ENCODE peak calls at places on chromosomes 11 and 22, in eight cellular contexts. One of them, this sample, is unnamed.

GRCh38 chr11:130831506-130832385 is 84.5 kb downstream of the SNX19 start:
- DNase-seq in spleen: no peak
- DNase-seq in left ventricle myocardium inferior: no peak
- DNase-seq in HAP-1: no peak
- DNase-seq in CD4-positive, CD25-positive, alpha-beta regulatory T cell: no peak
- DNase-seq in mesendoderm: peak; percentile 38
- DNase-seq in NT2/D1: no peak
- DNase-seq in Karpas-422: no peak
- DNase-seq in this sample: no peak

GRCh38 chr22:46381731-46382130 is 46.2 kb downstream of the TRMU start:
- DNase-seq in spleen: no peak
- DNase-seq in left ventricle myocardium inferior: no peak
- DNase-seq in mesendoderm: no peak
- DNase-seq in NT2/D1: no peak
- DNase-seq in CD4-positive, CD25-positive, alpha-beta regulatory T cell: no peak
- DNase-seq in HAP-1: no peak
- DNase-seq in Karpas-422: no peak
- DNase-seq in this sample: no peak

GRCh38 chr11:102168483-102168882 is 58.2 kb downstream of the YAP1 start:
- DNase-seq in Karpas-422: no peak
- DNase-seq in NT2/D1: no peak
- DNase-seq in spleen: no peak
- DNase-seq in HAP-1: no peak
- DNase-seq in left ventricle myocardium inferior: no peak
- DNase-seq in mesendoderm: peak; percentile 72
- DNase-seq in CD4-positive, CD25-positive, alpha-beta regulatory T cell: no peak
- DNase-seq in this sample: no peak

GRCh38 chr11:11608783-11609232 is 13.0 kb downstream of the GALNT18 start:
- DNase-seq in Karpas-422: no peak
- DNase-seq in NT2/D1: no peak
- DNase-seq in mesendoderm: no peak
- DNase-seq in HAP-1: peak; percentile 30
- DNase-seq in spleen: no peak
- DNase-seq in CD4-positive, CD25-positive, alpha-beta regulatory T cell: no peak
- DNase-seq in left ventricle myocardium inferior: no peak
- DNase-seq in this sample: no peak

GRCh38 chr11:86983071-86983488 is 27.9 kb upstream of the FZD4 start:
- DNase-seq in CD4-positive, CD25-positive, alpha-beta regulatory T cell: no peak
- DNase-seq in NT2/D1: no peak
- DNase-seq in mesendoderm: no peak
- DNase-seq in spleen: no peak
- DNase-seq in Karpas-422: no peak
- DNase-seq in left ventricle myocardium inferior: peak; percentile 23
- DNase-seq in HAP-1: no peak
- DNase-seq in this sample: no peak

GRCh38 chr22:16932577-16932976 is 75.4 kb downstream of the GAB4 start:
- DNase-seq in CD4-positive, CD25-positive, alpha-beta regulatory T cell: no peak
- DNase-seq in spleen: no peak
- DNase-seq in left ventricle myocardium inferior: no peak
- DNase-seq in Karpas-422: peak; percentile 68
- DNase-seq in NT2/D1: peak; percentile 5
- DNase-seq in mesendoderm: no peak
- DNase-seq in HAP-1: no peak
- DNase-seq in this sample: no peak

GRCh38 chr11:57373146-57373545 is 7.8 kb downstream of the PRG3 start:
- DNase-seq in Karpas-422: no peak
- DNase-seq in CD4-positive, CD25-positive, alpha-beta regulatory T cell: no peak
- DNase-seq in mesendoderm: peak; percentile 10
- DNase-seq in left ventricle myocardium inferior: no peak
- DNase-seq in HAP-1: no peak
- DNase-seq in spleen: no peak
- DNase-seq in NT2/D1: no peak
- DNase-seq in this sample: no peak

GRCh38 chr22:24106385-24107381 is 74.6 kb upstream of the SUSD2 start:
- DNase-seq in NT2/D1: no peak
- DNase-seq in mesendoderm: peak; percentile 22
- DNase-seq in Karpas-422: peak; percentile 71
- DNase-seq in left ventricle myocardium inferior: peak; percentile 25
- DNase-seq in HAP-1: no peak
- DNase-seq in CD4-positive, CD25-positive, alpha-beta regulatory T cell: peak; percentile 47
- DNase-seq in spleen: no peak
- DNase-seq in this sample: peak; percentile 23

GRCh38 chr11:116641561-116642045 is 131.2 kb downstream of the BUD13 start:
- DNase-seq in NT2/D1: peak; percentile 25
- DNase-seq in CD4-positive, CD25-positive, alpha-beta regulatory T cell: peak; percentile 27
- DNase-seq in HAP-1: peak; percentile 68
- DNase-seq in mesendoderm: peak; percentile 60
- DNase-seq in Karpas-422: peak; percentile 63
- DNase-seq in left ventricle myocardium inferior: peak; percentile 30
- DNase-seq in spleen: no peak
- DNase-seq in this sample: no peak

GRCh38 chr11:67375320-67376021 is 2.1 kb upstream of the CLCF1 start:
- DNase-seq in HAP-1: no peak
- DNase-seq in NT2/D1: no peak
- DNase-seq in CD4-positive, CD25-positive, alpha-beta regulatory T cell: no peak
- DNase-seq in Karpas-422: no peak
- DNase-seq in spleen: no peak
- DNase-seq in mesendoderm: no peak
- DNase-seq in left ventricle myocardium inferior: no peak
- DNase-seq in this sample: no peak

GRCh38 chr11:83831929-83832328 is 545.8 kb upstream of the CCDC90B start:
- DNase-seq in NT2/D1: no peak
- DNase-seq in spleen: no peak
- DNase-seq in CD4-positive, CD25-positive, alpha-beta regulatory T cell: no peak
- DNase-seq in Karpas-422: no peak
- DNase-seq in mesendoderm: no peak
- DNase-seq in left ventricle myocardium inferior: no peak
- DNase-seq in HAP-1: no peak
- DNase-seq in this sample: no peak

GRCh38 chr11:79100093-79100704 is 340.6 kb downstream of the TENM4 start:
- DNase-seq in Karpas-422: peak; percentile 84
- DNase-seq in mesendoderm: peak; percentile 75
- DNase-seq in spleen: no peak
- DNase-seq in CD4-positive, CD25-positive, alpha-beta regulatory T cell: peak; percentile 42
- DNase-seq in NT2/D1: no peak
- DNase-seq in HAP-1: peak; percentile 71
- DNase-seq in left ventricle myocardium inferior: no peak
- DNase-seq in this sample: no peak

GRCh38 chr11:15852179-15852578 is 504.2 kb downstream of the SOX6 start:
- DNase-seq in CD4-positive, CD25-positive, alpha-beta regulatory T cell: no peak
- DNase-seq in left ventricle myocardium inferior: no peak
- DNase-seq in NT2/D1: no peak
- DNase-seq in Karpas-422: peak; percentile 46
- DNase-seq in spleen: no peak
- DNase-seq in mesendoderm: peak; percentile 55
- DNase-seq in HAP-1: peak; percentile 20
- DNase-seq in this sample: no peak

GRCh38 chr11:72227316-72228228 is 3.0 kb downstream of the INPPL1 start:
- DNase-seq in HAP-1: no peak
- DNase-seq in left ventricle myocardium inferior: no peak
- DNase-seq in mesendoderm: no peak
- DNase-seq in Karpas-422: no peak
- DNase-seq in spleen: peak; percentile 65
- DNase-seq in NT2/D1: no peak
- DNase-seq in CD4-positive, CD25-positive, alpha-beta regulatory T cell: no peak
- DNase-seq in this sample: no peak

GRCh38 chr11:75351541-75352416 is at the start of gene ARRB1:
- DNase-seq in left ventricle myocardium inferior: peak; percentile 77
- DNase-seq in mesendoderm: peak; percentile 97
- DNase-seq in NT2/D1: peak; percentile 58
- DNase-seq in CD4-positive, CD25-positive, alpha-beta regulatory T cell: peak; percentile 84
- DNase-seq in Karpas-422: no peak
- DNase-seq in HAP-1: peak; percentile 69
- DNase-seq in spleen: peak; percentile 89
- DNase-seq in this sample: peak; percentile 52

GRCh38 chr11:126152152-126152551 is 59.3 kb downstream of the RPUSD4 start:
- DNase-seq in left ventricle myocardium inferior: no peak
- DNase-seq in Karpas-422: peak; percentile 31
- DNase-seq in HAP-1: no peak
- DNase-seq in mesendoderm: no peak
- DNase-seq in CD4-positive, CD25-positive, alpha-beta regulatory T cell: no peak
- DNase-seq in spleen: no peak
- DNase-seq in NT2/D1: no peak
- DNase-seq in this sample: no peak

GRCh38 chr11:126150256-126150655 is 61.2 kb downstream of the RPUSD4 start:
- DNase-seq in spleen: peak; percentile 64
- DNase-seq in HAP-1: no peak
- DNase-seq in NT2/D1: no peak
- DNase-seq in left ventricle myocardium inferior: no peak
- DNase-seq in CD4-positive, CD25-positive, alpha-beta regulatory T cell: no peak
- DNase-seq in Karpas-422: no peak
- DNase-seq in mesendoderm: no peak
- DNase-seq in this sample: no peak

GRCh38 chr11:126153999-126154398 is 57.5 kb downstream of the RPUSD4 start:
- DNase-seq in left ventricle myocardium inferior: no peak
- DNase-seq in spleen: peak; percentile 23
- DNase-seq in NT2/D1: no peak
- DNase-seq in HAP-1: no peak
- DNase-seq in CD4-positive, CD25-positive, alpha-beta regulatory T cell: no peak
- DNase-seq in Karpas-422: no peak
- DNase-seq in mesendoderm: no peak
- DNase-seq in this sample: no peak

GRCh38 chr11:126153006-126153405 is 58.4 kb downstream of the RPUSD4 start:
- DNase-seq in CD4-positive, CD25-positive, alpha-beta regulatory T cell: no peak
- DNase-seq in mesendoderm: no peak
- DNase-seq in Karpas-422: no peak
- DNase-seq in spleen: no peak
- DNase-seq in left ventricle myocardium inferior: no peak
- DNase-seq in NT2/D1: no peak
- DNase-seq in HAP-1: no peak
- DNase-seq in this sample: no peak

GRCh38 chr11:126152586-126152985 is 58.9 kb downstream of the RPUSD4 start:
- DNase-seq in mesendoderm: no peak
- DNase-seq in left ventricle myocardium inferior: no peak
- DNase-seq in spleen: no peak
- DNase-seq in HAP-1: no peak
- DNase-seq in CD4-positive, CD25-positive, alpha-beta regulatory T cell: no peak
- DNase-seq in Karpas-422: peak; percentile 7
- DNase-seq in NT2/D1: no peak
- DNase-seq in this sample: no peak
- H3K4me1 ChIP-seq in mesendoderm: peaks cover 3% of the 10 kb centered on the region
- H3K4me1 ChIP-seq in left ventricle myocardium inferior: no peaks in the 10 kb centered on the region
- H3K4me1 ChIP-seq in spleen: no peaks in the 10 kb centered on the region
- H3K4me1 ChIP-seq in HAP-1: no peaks in the 10 kb centered on the region
- H3K4me1 ChIP-seq in CD4-positive, CD25-positive, alpha-beta regulatory T cell: no peaks in the 10 kb centered on the region
- H3K4me1 ChIP-seq in Karpas-422: no peaks in the 10 kb centered on the region
- H3K4me1 ChIP-seq in NT2/D1: peaks cover 6% of the 10 kb centered on the region
- H3K4me1 ChIP-seq in this sample: no peaks in the 10 kb centered on the region

DNA sequence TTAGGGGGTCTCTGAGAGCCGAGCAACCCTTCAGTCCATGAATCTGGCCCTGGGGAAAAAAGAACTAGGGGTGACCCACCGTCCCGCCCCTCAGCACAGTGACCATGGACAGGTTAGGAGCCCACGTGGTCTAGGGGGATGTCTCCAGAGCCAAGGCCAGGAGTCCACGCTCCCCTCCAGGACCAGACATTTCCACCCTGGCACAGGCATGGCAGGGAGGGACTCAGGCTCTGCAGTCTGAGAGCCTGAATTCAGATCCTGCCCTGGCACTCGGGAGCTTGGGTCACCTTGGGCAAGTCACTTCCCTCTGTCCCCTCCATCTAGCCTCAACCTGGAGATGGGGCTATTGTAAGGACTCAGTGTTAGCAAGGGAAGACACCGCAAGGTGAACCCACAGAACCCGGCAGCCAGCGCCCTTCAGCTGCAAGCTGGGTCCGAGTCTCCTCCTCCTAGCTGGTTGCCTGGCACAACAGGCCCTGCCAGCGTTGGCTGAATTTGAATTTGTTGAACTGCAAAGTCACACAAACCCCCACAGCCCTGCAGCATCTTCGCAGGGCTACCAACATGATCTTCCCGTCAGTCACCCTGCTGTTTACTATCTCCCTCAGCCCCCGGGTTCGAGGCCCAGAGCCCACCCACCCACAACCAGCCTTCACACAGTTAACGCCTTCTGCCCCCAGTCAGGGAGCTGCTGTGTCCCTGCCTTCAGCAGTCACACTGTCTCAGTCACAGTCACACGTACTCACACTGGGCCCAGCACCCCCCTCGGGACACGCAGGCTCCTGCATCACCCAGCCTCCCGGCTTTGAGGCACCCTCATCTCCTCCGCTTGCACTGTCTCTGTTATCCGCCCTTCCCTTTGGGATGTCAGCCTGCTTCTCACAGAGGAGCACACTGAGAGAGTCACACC is 603 bp upstream of the PDGFB start:
- DNase-seq in NT2/D1: no peak
- DNase-seq in mesendoderm: no peak
- DNase-seq in spleen: no peak
- DNase-seq in left ventricle myocardium inferior: no peak
- DNase-seq in Karpas-422: no peak
- DNase-seq in HAP-1: no peak
- DNase-seq in CD4-positive, CD25-positive, alpha-beta regulatory T cell: no peak
- DNase-seq in this sample: no peak
- H3K4me3 ChIP-seq in NT2/D1: no peak overlapping the region
- H3K4me3 ChIP-seq in mesendoderm: no peak overlapping the region
- H3K4me3 ChIP-seq in spleen: peak overlapping the region; percentile 54
- H3K4me3 ChIP-seq in left ventricle myocardium inferior: peak overlapping the region; percentile 82
- H3K4me3 ChIP-seq in Karpas-422: no peak overlapping the region
- H3K4me3 ChIP-seq in HAP-1: no peak overlapping the region
- H3K4me3 ChIP-seq in CD4-positive, CD25-positive, alpha-beta regulatory T cell: no peak overlapping the region
- H3K4me3 ChIP-seq in this sample: peak overlapping the region; percentile 26

GRCh38 chr11:128039140-128040021 is 548.0 kb downstream of the ETS1 start:
- DNase-seq in mesendoderm: no peak
- DNase-seq in spleen: peak; percentile 91
- DNase-seq in left ventricle myocardium inferior: no peak
- DNase-seq in CD4-positive, CD25-positive, alpha-beta regulatory T cell: peak; percentile 95
- DNase-seq in NT2/D1: no peak
- DNase-seq in Karpas-422: no peak
- DNase-seq in HAP-1: no peak
- DNase-seq in this sample: peak; percentile 55
- H3K4me1 ChIP-seq in mesendoderm: peaks cover 3% of the 10 kb centered on the region
- H3K4me1 ChIP-seq in spleen: peaks cover 5% of the 10 kb centered on the region
- H3K4me1 ChIP-seq in left ventricle myocardium inferior: no peaks in the 10 kb centered on the region
- H3K4me1 ChIP-seq in CD4-positive, CD25-positive, alpha-beta regulatory T cell: peaks cover 70% of the 10 kb centered on the region
- H3K4me1 ChIP-seq in NT2/D1: no peaks in the 10 kb centered on the region
- H3K4me1 ChIP-seq in Karpas-422: peaks cover 6% of the 10 kb centered on the region
- H3K4me1 ChIP-seq in HAP-1: no peaks in the 10 kb centered on the region
- H3K4me1 ChIP-seq in this sample: peaks cover 84% of the 10 kb centered on the region

DNA sequence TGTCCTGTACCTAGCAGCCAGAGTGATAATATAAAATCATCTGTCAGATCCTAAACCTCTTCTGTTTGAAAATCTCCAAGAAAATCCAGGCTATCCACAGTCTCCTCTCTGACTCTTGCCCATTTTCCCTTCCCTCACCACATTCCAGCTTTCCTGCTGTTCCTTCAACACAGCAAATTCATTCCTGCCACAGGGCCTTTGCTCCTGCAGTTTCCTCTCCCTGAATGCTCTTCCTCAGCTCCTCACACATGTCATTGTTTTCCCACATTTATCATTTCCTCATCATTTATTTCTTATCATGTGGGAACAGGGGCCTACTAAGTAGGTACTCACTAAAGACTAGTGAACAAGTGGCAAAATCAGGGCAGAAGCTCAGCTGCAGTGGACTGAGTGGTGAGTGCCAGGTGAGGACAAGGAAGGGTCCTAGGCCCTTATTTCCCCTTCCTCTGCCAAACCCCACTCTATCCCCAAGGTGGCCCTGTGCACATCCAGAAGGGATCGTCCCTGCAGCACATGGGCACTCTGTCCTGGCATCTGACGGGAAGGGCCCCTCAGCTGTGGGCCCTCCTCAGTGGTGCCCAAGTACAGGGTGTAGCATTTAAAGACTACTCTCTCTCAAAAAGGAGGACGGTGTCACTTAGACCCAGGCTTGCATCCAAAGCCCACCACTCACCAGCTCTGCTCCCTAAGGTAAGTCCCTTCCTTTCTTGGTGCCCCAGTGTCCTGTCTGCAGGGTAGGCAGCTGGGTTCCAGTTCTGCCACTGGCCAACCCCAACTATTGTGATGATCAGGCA is 2.0 kb downstream of the LRRC32 start:
- DNase-seq in Karpas-422: no peak
- DNase-seq in spleen: peak; percentile 68
- DNase-seq in NT2/D1: no peak
- DNase-seq in CD4-positive, CD25-positive, alpha-beta regulatory T cell: no peak
- DNase-seq in mesendoderm: no peak
- DNase-seq in HAP-1: no peak
- DNase-seq in left ventricle myocardium inferior: no peak
- DNase-seq in this sample: no peak
- H3K4me3 ChIP-seq in Karpas-422: peak overlapping the region; percentile 67
- H3K4me3 ChIP-seq in spleen: peak overlapping the region; percentile 41
- H3K4me3 ChIP-seq in NT2/D1: no peak overlapping the region
- H3K4me3 ChIP-seq in CD4-positive, CD25-positive, alpha-beta regulatory T cell: peak overlapping the region; percentile 81
- H3K4me3 ChIP-seq in mesendoderm: no peak overlapping the region
- H3K4me3 ChIP-seq in HAP-1: no peak overlapping the region
- H3K4me3 ChIP-seq in left ventricle myocardium inferior: peak overlapping the region; percentile 78
- H3K4me3 ChIP-seq in this sample: no peak overlapping the region